ENCODE peak calls at places on chromosomes 6 and 20, in four cellular contexts. M is prostate gland, Z is IMR-90, U is H1. Y is an unnamed sample.

GRCh38 chr20:59328071-59328470 is 27.7 kb downstream of the EDN3 start:
- DNase-seq in M (no peak), Z (no peak), U (no peak), Y (no peak)

GRCh38 chr6:138271451-138271850 is 53.2 kb upstream of the PBOV1 start:
- DNase-seq in M (no peak), Z (no peak), U (no peak), Y (no peak)

GRCh38 chr6:2633763-2634150 is 117.0 kb downstream of the MYLK4 start:
- DNase-seq in M (no peak), Z (no peak), U (no peak), Y (no peak)

GRCh38 chr20:61924211-61924857 is 141.3 kb downstream of the TAF4 start:
- DNase-seq in M (no peak), Z (no peak), U (peak; percentile 38), Y (no peak)

GRCh38 chr20:46331612-46332361 is 23.5 kb upstream of the CDH22 start:
- DNase-seq in M (no peak), Z (no peak), U (no peak), Y (peak; percentile 20)

GRCh38 chr20:33893314-33893713 is 82.2 kb downstream of the CHMP4B start:
- DNase-seq in M (no peak), Z (peak; percentile 90), U (no peak), Y (no peak)

GRCh38 chr6:4133941-4134838 is 1.2 kb downstream of the ECI2 start:
- DNase-seq in M (peak; percentile 25), Z (no peak), U (peak; percentile 61), Y (peak; percentile 29)

GRCh38 chr6:78533426-78533825 is 333.9 kb upstream of the IRAK1BP1 start:
- DNase-seq in M (no peak), Z (peak; percentile 11), U (no peak), Y (no peak)

GRCh38 chr6:54053893-54054391 is 57.3 kb upstream of the MLIP start:
- DNase-seq in M (peak; percentile 28), Z (peak; percentile 90), U (no peak), Y (peak; percentile 63)

GRCh38 chr20:50360921-50361320 is 149.3 kb upstream of the PTPN1 start:
- DNase-seq in M (no peak), Z (no peak), U (no peak), Y (no peak)

GRCh38 chr20:6134592-6134991 is 11.8 kb upstream of the FERMT1 start:
- DNase-seq in M (no peak), Z (no peak), U (no peak), Y (no peak)

GRCh38 chr6:134537146-134537555 is 219.2 kb upstream of the SGK1 start:
- DNase-seq in M (no peak), Z (peak; percentile 97), U (no peak), Y (no peak)

GRCh38 chr6:155985660-155986138 is 530.1 kb upstream of the NOX3 start:
- DNase-seq in M (peak; percentile 7), Z (no peak), U (no peak), Y (no peak)

GRCh38 chr20:53829706-53830521 is 236.3 kb upstream of the ZNF217 start:
- DNase-seq in M (no peak), Z (peak; percentile 51), U (no peak), Y (peak; percentile 36)

GRCh38 chr20:34084227-34084923 is 27.7 kb downstream of the EIF2S2 start:
- DNase-seq in M (no peak), Z (no peak), U (no peak), Y (no peak)

GRCh38 chr20:16434087-16434664 is 139.1 kb downstream of the KIF16B start:
- DNase-seq in M (no peak), Z (peak; percentile 18), U (peak; percentile 96), Y (peak; percentile 44)

GRCh38 chr6:82364087-82365010 is 732 bp downstream of the TPBG start:
- DNase-seq in M (peak; percentile 55), Z (peak; percentile 60), U (peak; percentile 83), Y (peak; percentile 46)

GRCh38 chr6:24743265-24743943 is 24.4 kb upstream of the C6orf62 start:
- DNase-seq in M (peak; percentile 34), Z (peak; percentile 98), U (no peak), Y (no peak)

GRCh38 chr6:99790679-99791078 is 184.0 kb downstream of the PRDM13 start:
- DNase-seq in M (no peak), Z (no peak), U (no peak), Y (no peak)

GRCh38 chr6:227074-227782 is 65.1 kb upstream of the DUSP22 start:
- DNase-seq in M (no peak), Z (no peak), U (no peak), Y (peak; percentile 29)

GRCh38 chr20:44247131-44247571 is at the start of gene GDAP1L1:
- DNase-seq in M (no peak), Z (no peak), U (peak; percentile 80), Y (no peak)

GRCh38 chr6:47196113-47196512 is 113.6 kb downstream of the TNFRSF21 start:
- DNase-seq in M (no peak), Z (peak; percentile 28), U (no peak), Y (no peak)

GRCh38 chr6:161549977-161550655 is 276.3 kb upstream of the AGPAT4 start:
- DNase-seq in M (no peak), Z (no peak), U (no peak), Y (no peak)

GRCh38 chr6:88141641-88142298 is 24.4 kb downstream of the CNR1 start:
- DNase-seq in M (no peak), Z (no peak), U (no peak), Y (no peak)

GRCh38 chr6:148831064-148831463 is 84.2 kb downstream of the UST start:
- DNase-seq in M (no peak), Z (no peak), U (no peak), Y (no peak)

GRCh38 chr20:51137461-51137860 is 114.6 kb upstream of the KCNG1 start:
- DNase-seq in M (no peak), Z (no peak), U (no peak), Y (no peak)

GRCh38 chr6:34951741-34952140 is 62.7 kb downstream of the ANKS1A start:
- DNase-seq in M (no peak), Z (no peak), U (no peak), Y (no peak)

GRCh38 chr20:294602-295001 is 2.8 kb upstream of the ZCCHC3 start:
- DNase-seq in M (no peak), Z (no peak), U (no peak), Y (no peak)

GRCh38 chr20:288956-289692 is 1.4 kb downstream of the C20orf96 start:
- DNase-seq in M (no peak), Z (no peak), U (no peak), Y (peak; percentile 47)

GRCh38 chr20:289693-290080 is 863 bp downstream of the C20orf96 start:
- DNase-seq in M (no peak), Z (no peak), U (no peak), Y (no peak)

GRCh38 chr20:286508-286907 is 4.0 kb downstream of the C20orf96 start:
- DNase-seq in M (no peak), Z (no peak), U (no peak), Y (no peak)

GRCh38 chr20:290081-290831 is at the start of gene C20orf96:
- DNase-seq in M (peak; percentile 87), Z (peak; percentile 92), U (peak; percentile 97), Y (peak; percentile 96)
- TF ChIP-seq POLR2A in M (peak; percentile 26), Z (no peak), U (peak; percentile 46), Y (no peak)

DNA sequence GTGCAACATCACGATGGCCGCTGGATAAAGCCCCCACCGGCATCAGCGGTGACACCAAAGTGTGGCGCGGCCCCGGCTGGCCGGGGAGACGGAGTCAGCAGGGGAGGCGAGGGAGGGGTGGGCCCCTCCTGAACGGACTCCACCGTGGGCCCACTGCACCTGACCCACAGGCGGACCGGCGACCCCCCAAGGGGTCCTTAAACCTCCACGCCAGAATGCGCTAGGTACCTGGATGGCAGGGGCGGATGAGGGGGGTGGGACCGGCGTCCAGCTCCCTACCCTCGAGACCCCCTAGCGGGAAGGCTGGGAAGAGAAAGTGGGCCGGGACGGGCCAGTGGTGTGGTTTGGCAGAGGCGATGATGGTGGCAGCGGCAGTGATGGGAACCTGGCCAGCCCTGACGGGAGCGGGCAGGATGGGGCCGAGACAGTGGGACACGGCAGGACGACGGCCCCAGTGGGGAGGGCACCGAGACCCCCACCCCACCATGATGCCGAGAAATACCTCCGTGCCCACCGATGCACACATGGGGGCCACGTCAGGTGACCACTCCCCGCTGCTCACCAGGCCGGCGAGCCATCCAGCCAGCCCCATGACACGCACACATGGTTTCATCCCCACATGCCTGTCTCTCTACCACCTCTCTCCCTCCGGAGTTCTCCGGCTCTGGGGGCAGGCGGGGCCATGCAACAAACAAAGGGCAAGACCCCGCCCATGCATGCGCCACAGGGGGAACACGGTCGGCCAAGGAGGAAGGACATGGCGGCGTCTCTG is 771.9 kb upstream of the DEFB115 start:
- DNase-seq in M (no peak), Z (no peak), U (peak; percentile 16), Y (no peak)
- H3K9me3 ChIP-seq in M (no peaks in the 10 kb centered on the region), Z (peaks cover 23% of the 10 kb centered on the region), U (peaks cover 12% of the 10 kb centered on the region), Y (peaks cover 18% of the 10 kb centered on the region)

GRCh38 chr6:42787018-42787611 is 5.3 kb downstream of the BICRAL start:
- DNase-seq in M (no peak), Z (no peak), U (no peak), Y (no peak)
- TF ChIP-seq POLR2A in M (no peak), Z (no peak), U (no peak), Y (no peak)

DNA sequence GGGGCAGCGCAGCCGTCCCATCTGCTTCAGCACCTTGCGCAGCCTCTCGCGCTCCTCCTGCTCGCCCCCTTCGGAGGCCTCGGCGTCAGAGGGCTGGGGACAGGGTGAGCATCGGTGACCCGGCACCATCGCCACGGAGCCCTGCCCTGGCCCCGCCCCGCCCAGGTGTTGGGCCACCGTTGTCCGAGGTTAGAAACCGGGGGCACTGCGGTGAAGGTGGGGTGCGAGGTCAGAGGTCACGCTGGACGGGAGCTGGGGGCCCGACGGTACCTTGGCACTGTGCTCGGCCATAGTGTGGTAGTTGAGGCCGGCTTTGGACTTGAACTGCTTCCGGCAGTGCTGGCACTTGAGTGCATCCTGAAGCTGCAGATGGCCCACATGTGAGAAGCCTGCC is 6.4 kb downstream of the ZNF512B start:
- DNase-seq in M (no peak), Z (no peak), U (no peak), Y (no peak)
- H3K9me3 ChIP-seq in M (no peaks in the 10 kb centered on the region), Z (no peaks in the 10 kb centered on the region), U (peaks cover 40% of the 10 kb centered on the region), Y (no peaks in the 10 kb centered on the region)

DNA sequence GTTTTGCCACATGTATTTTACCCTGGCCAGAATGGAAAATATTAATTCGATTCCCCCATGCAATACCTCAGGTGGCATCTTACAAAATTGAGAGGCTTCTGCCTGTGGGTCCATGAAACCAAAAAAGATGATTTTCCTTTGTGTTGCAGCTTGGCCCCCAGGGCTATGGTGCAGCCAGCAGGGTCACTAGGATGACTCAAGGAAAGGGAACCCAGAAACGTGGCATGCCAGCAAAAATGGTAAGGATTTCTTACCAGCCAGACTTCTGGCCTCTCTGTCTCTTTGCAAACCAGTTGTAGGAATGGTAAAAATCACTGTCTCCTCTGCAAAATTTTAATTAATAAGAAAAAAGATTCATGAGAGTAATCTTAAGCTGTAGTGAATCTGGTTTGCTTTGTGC is 11.6 kb upstream of the TAAR9 start:
- DNase-seq in M (no peak), Z (no peak), U (no peak), Y (no peak)
- TF ChIP-seq POLR2A in M (no peak), Z (no peak), U (no peak), Y (no peak)

GRCh38 chr6:58419321-58419720 is 1101.9 kb downstream of the PRIM2 start:
- DNase-seq in M (no peak), Z (no peak), U (no peak), Y (no peak)
- H3K9me3 ChIP-seq in M (no peaks in the 10 kb centered on the region), Z (no peaks in the 10 kb centered on the region), U (peaks cover 45% of the 10 kb centered on the region), Y (peaks cover 35% of the 10 kb centered on the region)

Y was measured in transverse colon.